ENCODE peak calls at places on chromosomes 16 and 17, in six cellular contexts. O is sigmoid colon, C is IMR-90, G is tibial nerve, L is vagina, K is heart left ventricle. V is an unnamed sample.

GRCh38 chr16:87854053-87854906 is 15.0 kb downstream of the SLC7A5 start:
- DNase-seq in O (no peak), K (no peak), L (no peak), C (no peak), G (no peak), V (no peak)

GRCh38 chr17:58577696-58578095 is 63.3 kb upstream of the MTMR4 start:
- DNase-seq in K (peak; percentile 46), O (no peak), C (peak; percentile 36), L (no peak), G (peak; percentile 60), V (peak; percentile 86)

GRCh38 chr17:78923660-78924453 is 1.3 kb downstream of the TIMP2 start:
- DNase-seq in C (no peak), G (peak; percentile 60), L (no peak), O (peak; percentile 82), K (peak; percentile 63), V (peak; percentile 76)

GRCh38 chr16:12819126-12820117 is 15.7 kb upstream of the CPPED1 start:
- DNase-seq in K (peak; percentile 51), O (peak; percentile 74), G (peak; percentile 65), L (no peak), C (peak; percentile 36), V (no peak)

GRCh38 chr16:89052824-89053724 is 40.6 kb upstream of the ACSF3 start:
- DNase-seq in G (no peak), O (no peak), K (no peak), L (no peak), C (peak; percentile 2), V (no peak)

GRCh38 chr16:67156146-67156844 is 3.4 kb downstream of the TRADD start:
- DNase-seq in L (no peak), C (no peak), G (no peak), O (peak; percentile 62), K (no peak), V (no peak)

GRCh38 chr16:12340151-12340733 is 363.7 kb downstream of the SNX29 start:
- DNase-seq in G (peak; percentile 18), K (no peak), L (no peak), C (peak; percentile 73), O (no peak), V (no peak)

GRCh38 chr17:71192848-71193247 is 928.0 kb upstream of the SOX9 start:
- DNase-seq in K (no peak), L (no peak), G (no peak), C (peak; percentile 52), O (no peak), V (no peak)

GRCh38 chr17:61002316-61002736 is 324.7 kb downstream of the BCAS3 start:
- DNase-seq in C (peak; percentile 79), K (no peak), O (no peak), L (no peak), G (no peak), V (no peak)

GRCh38 chr16:51951668-51952298 is 595.2 kb downstream of the TOX3 start:
- DNase-seq in C (no peak), O (no peak), L (no peak), K (no peak), G (no peak), V (no peak)

GRCh38 chr17:65389956-65390355 is 171.5 kb downstream of the AXIN2 start:
- DNase-seq in K (no peak), O (no peak), C (peak; percentile 68), G (no peak), L (no peak), V (no peak)

GRCh38 chr16:57628008-57628781 is at the start of gene ADGRG1:
- DNase-seq in O (peak; percentile 81), L (no peak), K (peak; percentile 90), C (peak; percentile 97), G (peak; percentile 56), V (peak; percentile 93)

GRCh38 chr17:78608804-78609186 is 31.6 kb upstream of the DNAH17 start:
- DNase-seq in O (no peak), K (peak; percentile 6), G (no peak), L (no peak), C (no peak), V (no peak)

GRCh38 chr17:9360610-9361571 is 214.7 kb downstream of the STX8 start:
- DNase-seq in K (peak; percentile 52), C (peak; percentile 89), O (peak; percentile 68), G (no peak), L (peak; percentile 83), V (peak; percentile 58)

GRCh38 chr16:73172621-73173312 is 124.8 kb upstream of the ZFHX3 start:
- DNase-seq in O (peak; percentile 89), K (peak; percentile 77), L (no peak), G (peak; percentile 83), C (peak; percentile 91), V (peak; percentile 62)

GRCh38 chr16:81817789-81818304 is 38.8 kb downstream of the PLCG2 start:
- DNase-seq in C (no peak), G (no peak), K (no peak), O (no peak), L (no peak), V (no peak)

GRCh38 chr16:85363881-85364280 is 249.2 kb upstream of the GSE1 start:
- DNase-seq in C (no peak), K (no peak), G (peak; percentile 42), L (no peak), O (no peak), V (no peak)

GRCh38 chr17:29390856-29391631 is 881 bp downstream of the TAOK1 start:
- DNase-seq in O (no peak), G (peak; percentile 14), L (no peak), C (peak; percentile 42), K (no peak), V (peak; percentile 80)

GRCh38 chr16:57258226-57258909 is 13.3 kb downstream of the ARL2BP start:
- DNase-seq in K (no peak), G (no peak), C (no peak), O (peak; percentile 58), L (no peak), V (peak; percentile 68)

GRCh38 chr17:75031972-75032895 is 14.5 kb downstream of the ATP5PD start:
- DNase-seq in L (peak; percentile 94), K (peak; percentile 76), G (peak; percentile 82), C (peak; percentile 84), O (peak; percentile 93), V (peak; percentile 80)

GRCh38 chr17:4951486-4951885 is 567 bp downstream of the ENO3 start:
- DNase-seq in C (no peak), G (no peak), O (no peak), L (no peak), K (peak; percentile 66), V (no peak)
- TF ChIP-seq POLR2A in C (no peak), G (no peak), O (no peak), L (no peak), K (no peak), V (no peak)

DNA sequence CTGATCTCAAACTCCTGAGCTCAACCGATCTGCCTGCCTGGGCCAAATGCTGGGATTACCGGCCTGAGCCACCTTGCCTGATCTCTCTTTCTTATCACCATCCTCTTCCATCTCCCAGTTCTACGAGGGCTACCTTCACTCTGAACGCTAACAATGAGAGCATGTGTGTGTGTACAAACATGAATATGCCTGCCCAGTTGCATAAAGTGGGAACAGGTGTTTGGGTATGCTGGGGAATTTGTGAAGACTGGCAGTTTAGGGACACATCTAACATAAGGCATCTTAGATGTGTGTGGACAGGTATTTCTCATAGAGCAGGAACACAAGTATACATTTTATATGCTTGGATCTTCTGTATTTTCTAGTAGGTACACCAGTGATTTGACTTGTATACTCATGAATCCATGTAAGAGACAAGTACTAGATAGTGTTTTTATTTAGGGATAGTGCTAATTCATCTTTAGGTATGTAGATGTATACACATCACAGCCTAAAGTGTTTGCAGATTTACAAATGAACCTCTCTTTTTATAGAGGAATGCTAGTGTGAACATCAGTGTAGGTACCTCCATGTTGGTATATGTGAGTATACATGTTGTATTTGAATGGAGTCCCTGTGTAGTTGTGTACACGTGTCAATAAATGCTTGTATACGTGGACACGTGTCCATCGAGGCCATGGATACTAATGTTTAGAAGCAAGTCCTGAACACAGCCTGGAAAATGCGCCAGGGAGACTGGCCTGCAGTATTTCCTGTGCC is 1.2 kb upstream of the DLX4 start:
- DNase-seq in L (no peak), C (no peak), G (no peak), O (no peak), K (no peak), V (no peak)
- H3K4me3 ChIP-seq in L (peak overlapping the region; percentile 53), C (peak overlapping the region; percentile 22), G (peak overlapping the region; percentile 44), O (peak overlapping the region; percentile 43), K (peak overlapping the region; percentile 63), V (peak overlapping the region; percentile 26)

GRCh38 chr17:76772842-76773521 is 35.1 kb downstream of the MFSD11 start:
- DNase-seq in K (peak; percentile 38), C (peak; percentile 70), O (no peak), L (no peak), G (no peak), V (no peak)

DNA sequence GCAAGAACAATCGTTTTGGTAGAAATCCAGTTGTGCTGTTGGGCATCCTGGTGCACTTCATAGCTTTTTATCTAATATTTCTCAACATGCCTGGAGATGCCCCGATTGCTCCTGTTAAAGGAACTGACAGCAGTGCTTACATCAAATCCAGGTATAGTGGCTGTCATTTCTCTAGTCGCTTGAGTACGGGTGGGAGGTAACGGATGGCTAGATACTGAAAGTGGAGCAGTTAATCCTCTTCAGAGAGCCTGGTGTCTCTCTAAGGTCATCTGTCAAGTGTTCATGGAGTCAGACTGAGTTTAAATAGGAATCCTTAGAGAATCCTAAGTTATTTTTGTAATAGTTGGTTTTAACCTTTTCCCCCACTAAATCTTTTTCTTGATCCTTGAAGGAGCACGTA is 37.1 kb downstream of the MFSD11 start:
- DNase-seq in L (no peak), G (no peak), O (no peak), C (no peak), K (no peak), V (no peak)
- TF ChIP-seq POLR2A in L (no peak), G (no peak), O (no peak), C (no peak), K (no peak), V (no peak)

GRCh38 chr16:23147666-23148065 is 1.6 kb downstream of the USP31 start:
- DNase-seq in L (no peak), O (no peak), C (no peak), G (no peak), K (no peak), V (no peak)
- H3K4me3 ChIP-seq in L (peak overlapping the region; percentile 69), O (peak overlapping the region; percentile 82), C (no peak overlapping the region), G (no peak overlapping the region), K (peak overlapping the region; percentile 85), V (no peak overlapping the region)

GRCh38 chr17:48527742-48528028 is 3.1 kb downstream of the HOXB1 start:
- DNase-seq in O (no peak), G (no peak), L (no peak), K (no peak), C (no peak), V (no peak)
- TF ChIP-seq POLR2A in O (no peak), G (no peak), L (no peak), K (no peak), C (no peak), V (no peak)

DNA sequence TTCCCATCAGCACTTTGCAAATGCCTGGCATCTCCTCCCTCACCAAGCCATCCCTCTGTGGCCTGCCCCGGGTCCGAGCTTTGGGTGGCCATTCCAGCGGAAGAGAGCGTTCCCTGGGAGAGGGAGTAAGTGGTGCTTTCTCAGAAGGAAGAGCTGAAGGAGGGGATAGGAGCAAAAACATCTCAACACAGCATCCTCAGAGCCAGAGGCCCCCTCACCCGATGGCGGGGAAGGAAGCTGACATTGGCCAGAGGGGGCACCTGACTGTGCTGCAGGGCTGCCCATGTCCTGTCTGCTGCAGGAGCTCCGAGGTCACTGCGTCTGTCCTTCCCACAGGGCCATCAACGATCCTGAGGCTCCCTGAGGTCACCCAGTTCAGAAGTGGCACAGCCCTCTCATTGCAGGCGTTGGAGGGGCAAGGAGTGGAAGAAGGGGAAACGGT is 427 bp upstream of the TLCD3B start:
- DNase-seq in O (no peak), C (no peak), G (no peak), K (no peak), L (no peak), V (no peak)
- H3K4me3 ChIP-seq in O (no peak overlapping the region), C (no peak overlapping the region), G (no peak overlapping the region), K (no peak overlapping the region), L (no peak overlapping the region), V (no peak overlapping the region)

V was measured in lower leg skin.